ENCODE peak calls at places on chromosome 2, in ten cellular contexts. T is astrocyte, X is iris pigment epithelial cell, I is fibroblast of mammary gland, M is EH, W is mucosa of gallbladder, F is AG08395, G is glomerular endothelial cell, N is NCI-H1417, Z is right cardiac atrium. K is an unnamed sample.

GRCh38 chr2:64212801-64213321 is 68.6 kb upstream of the PELI1 start:
- DNase-seq in T (peak), X (peak), I (peak), M (no peak), W (no peak), F (no peak), G (no peak), N (no peak), Z (no peak), K (peak)

GRCh38 chr2:56337342-56337741 is 153.6 kb downstream of the CCDC85A start:
- DNase-seq in T (no peak), X (no peak), I (no peak), M (no peak), W (peak), F (no peak), G (no peak), N (peak), Z (no peak), K (no peak)

GRCh38 chr2:232871418-232871834 is 1.4 kb downstream of the SNORC start:
- DNase-seq in T (no peak), X (no peak), I (no peak), M (no peak), W (no peak), F (no peak), G (no peak), N (no peak), Z (no peak), K (no peak)

GRCh38 chr2:71606244-71606643 is 152.9 kb downstream of the DYSF start:
- DNase-seq in T (no peak), X (no peak), I (no peak), M (no peak), W (no peak), F (no peak), G (no peak), N (no peak), Z (no peak), K (no peak)

GRCh38 chr2:216985658-216986141 is 125.8 kb upstream of the TNP1 start:
- DNase-seq in T (no peak), X (no peak), I (no peak), M (no peak), W (no peak), F (no peak), G (no peak), N (peak), Z (no peak), K (no peak)

GRCh38 chr2:9782197-9782719 is 61.0 kb upstream of the TAF1B start:
- DNase-seq in T (no peak), X (no peak), I (no peak), M (no peak), W (no peak), F (no peak), G (no peak), N (peak), Z (no peak), K (peak)

GRCh38 chr2:88159955-88160415 is 10.2 kb upstream of the THNSL2 start:
- DNase-seq in T (peak), X (peak), I (peak), M (peak), W (peak), F (peak), G (peak), N (peak), Z (no peak), K (peak)

GRCh38 chr2:150475479-150476212 is 11.8 kb downstream of the RND3 start:
- DNase-seq in T (no peak), X (peak), I (no peak), M (peak), W (no peak), F (no peak), G (no peak), N (no peak), Z (no peak), K (peak)

GRCh38 chr2:75553961-75554539 is 6.7 kb downstream of the EVA1A start:
- DNase-seq in T (no peak), X (no peak), I (no peak), M (no peak), W (no peak), F (no peak), G (no peak), N (no peak), Z (no peak), K (no peak)

GRCh38 chr2:64330281-64330680 is 123.7 kb upstream of the LGALSL start:
- DNase-seq in T (no peak), X (peak), I (peak), M (no peak), W (no peak), F (no peak), G (no peak), N (peak), Z (no peak), K (no peak)

GRCh38 chr2:134836986-134837385 is 1.4 kb upstream of the ACMSD start:
- DNase-seq in T (peak), X (peak), I (peak), M (peak), W (no peak), F (peak), G (no peak), N (no peak), Z (no peak), K (peak)

GRCh38 chr2:191051177-191051576 is 37.2 kb upstream of the STAT1 start:
- DNase-seq in T (peak), X (no peak), I (peak), M (no peak), W (no peak), F (no peak), G (no peak), N (no peak), Z (no peak), K (no peak)

GRCh38 chr2:105802587-105802986 is 57.9 kb downstream of the NCK2 start:
- DNase-seq in T (no peak), X (no peak), I (no peak), M (no peak), W (no peak), F (no peak), G (no peak), N (no peak), Z (no peak), K (peak)

GRCh38 chr2:236785611-236786057 is 216.0 kb downstream of the ACKR3 start:
- DNase-seq in T (peak), X (no peak), I (peak), M (no peak), W (no peak), F (no peak), G (no peak), N (no peak), Z (no peak), K (peak)

GRCh38 chr2:233473386-233473791 is 93.2 kb downstream of the USP40 start:
- DNase-seq in T (no peak), X (no peak), I (no peak), M (no peak), W (no peak), F (no peak), G (no peak), N (no peak), Z (no peak), K (no peak)

GRCh38 chr2:239349448-239350135 is 51.2 kb downstream of the HDAC4 start:
- DNase-seq in T (no peak), X (no peak), I (no peak), M (no peak), W (no peak), F (no peak), G (no peak), N (no peak), Z (no peak), K (peak)

GRCh38 chr2:29113027-29113686 is 2.1 kb upstream of the CLIP4 start:
- DNase-seq in T (peak), X (peak), I (peak), M (peak), W (no peak), F (no peak), G (no peak), N (no peak), Z (no peak), K (peak)

GRCh38 chr2:204625135-204625534 is 79.9 kb downstream of the PARD3B start:
- DNase-seq in T (peak), X (no peak), I (peak), M (peak), W (no peak), F (peak), G (no peak), N (peak), Z (no peak), K (peak)

GRCh38 chr2:232891621-232892071 is 21.6 kb downstream of the SNORC start:
- DNase-seq in T (peak), X (peak), I (peak), M (peak), W (no peak), F (peak), G (no peak), N (peak), Z (no peak), K (peak)

GRCh38 chr2:19488009-19488691 is 129.7 kb upstream of the OSR1 start:
- DNase-seq in T (peak), X (peak), I (peak), M (peak), W (no peak), F (peak), G (no peak), N (peak), Z (no peak), K (peak)

GRCh38 chr2:240460243-240460630 is 24.8 kb downstream of the GPC1 start:
- DNase-seq in T (no peak), X (no peak), I (no peak), M (no peak), W (no peak), F (no peak), G (no peak), N (no peak), Z (peak), K (no peak)

GRCh38 chr2:113273031-113273551 is 5.6 kb downstream of the PAX8 start:
- DNase-seq in T (no peak), X (peak), I (peak), M (no peak), W (no peak), F (peak), G (no peak), N (no peak), Z (no peak), K (peak)

GRCh38 chr2:69985684-69986083 is 24.3 kb upstream of the ASPRV1 start:
- DNase-seq in T (no peak), X (no peak), I (peak), M (no peak), W (peak), F (no peak), G (no peak), N (no peak), Z (peak), K (no peak)

GRCh38 chr2:169080250-169081035 is 11.1 kb downstream of the DHRS9 start:
- DNase-seq in T (peak), X (no peak), I (no peak), M (no peak), W (no peak), F (no peak), G (no peak), N (no peak), Z (no peak), K (peak)

GRCh38 chr2:33448216-33448899 is 28.1 kb upstream of the RASGRP3 start:
- DNase-seq in T (no peak), X (no peak), I (no peak), M (no peak), W (no peak), F (no peak), G (no peak), N (no peak), Z (no peak), K (no peak)

GRCh38 chr2:113114224-113114945 is 13.0 kb upstream of the IL1RN start:
- DNase-seq in T (no peak), X (no peak), I (no peak), M (no peak), W (no peak), F (no peak), G (no peak), N (no peak), Z (no peak), K (peak)

GRCh38 chr2:100938031-100939026 is 63.8 kb upstream of the RPL31 start:
- DNase-seq in T (no peak), X (no peak), I (no peak), M (no peak), W (no peak), F (no peak), G (no peak), N (no peak), Z (no peak), K (no peak)

GRCh38 chr2:175468699-175469098 is 287.2 kb upstream of the ATP5MC3 start:
- DNase-seq in T (no peak), X (no peak), I (no peak), M (no peak), W (no peak), F (no peak), G (no peak), N (peak), Z (no peak), K (no peak)

GRCh38 chr2:238599549-238600505 is 173.1 kb downstream of the ASB1 start:
- DNase-seq in T (no peak), X (no peak), I (no peak), M (no peak), W (no peak), F (no peak), G (no peak), N (no peak), Z (no peak), K (no peak)

GRCh38 chr2:70828914-70829824 is 6.4 kb downstream of the CD207 start:
- DNase-seq in T (peak), X (peak), I (peak), M (peak), W (no peak), F (peak), G (peak), N (no peak), Z (peak), K (no peak)

GRCh38 chr2:114076961-114077360 is 187.1 kb downstream of the ACTR3 start:
- DNase-seq in T (no peak), X (no peak), I (no peak), M (no peak), W (peak), F (no peak), G (no peak), N (no peak), Z (no peak), K (no peak)

GRCh38 chr2:146652311-146652710 is 1192.5 kb upstream of the ACVR2A start:
- DNase-seq in T (peak), X (peak), I (no peak), M (peak), W (no peak), F (no peak), G (no peak), N (no peak), Z (no peak), K (no peak)

GRCh38 chr2:63059434-63060078 is 8.9 kb downstream of the OTX1 start:
- DNase-seq in T (no peak), X (no peak), I (no peak), M (no peak), W (no peak), F (no peak), G (no peak), N (peak), Z (no peak), K (no peak)

GRCh38 chr2:109611467-109612095 is 2.2 kb downstream of the SEPTIN10 start:
- DNase-seq in T (peak), X (peak), I (peak), M (peak), W (no peak), F (no peak), G (no peak), N (peak), Z (no peak), K (peak)

GRCh38 chr2:120441351-120441700 is 95.4 kb downstream of the INHBB start:
- DNase-seq in T (no peak), X (no peak), I (no peak), M (no peak), W (no peak), F (no peak), G (no peak), N (no peak), Z (no peak), K (no peak)

GRCh38 chr2:11533278-11534077 is at the start of gene GREB1:
- DNase-seq in T (no peak), X (peak), I (peak), M (peak), W (no peak), F (no peak), G (no peak), N (peak), Z (no peak), K (peak)

GRCh38 chr2:241300000-241300399 is 15.5 kb downstream of the HDLBP start:
- DNase-seq in T (no peak), X (no peak), I (no peak), M (no peak), W (no peak), F (no peak), G (no peak), N (no peak), Z (no peak), K (no peak)

K was measured in epithelial cell of esophagus.